ENCODE peak calls at places on chromosomes 6 and 20, in seven cellular contexts. M is IMR-90, J is body of pancreas, G is mucosa of descending colon, Q is lung, H is HCT116, N is NT2/D1. B is an unnamed sample.

GRCh38 chr6:45721665-45722064 is 294.0 kb downstream of the CLIC5 start:
- DNase-seq in M (no peak), J (no peak), G (no peak), Q (no peak), H (no peak), N (no peak), B (no peak)

GRCh38 chr6:37904590-37904989 is 85.1 kb downstream of the ZFAND3 start:
- DNase-seq in M (no peak), J (no peak), G (no peak), Q (no peak), H (no peak), N (no peak), B (no peak)

GRCh38 chr20:58518896-58519593 is 3.8 kb upstream of the APCDD1L start:
- DNase-seq in M (no peak), J (no peak), G (no peak), Q (no peak), H (no peak), N (no peak), B (no peak)

GRCh38 chr20:54110041-54110440 is 39.6 kb upstream of the BCAS1 start:
- DNase-seq in M (no peak), J (no peak), G (no peak), Q (no peak), H (no peak), N (no peak), B (no peak)

GRCh38 chr20:59723607-59724456 is 119.5 kb downstream of the PHACTR3 start:
- DNase-seq in M (no peak), J (no peak), G (no peak), Q (no peak), H (no peak), N (no peak), B (no peak)

GRCh38 chr6:158619922-158620801 is 24.4 kb downstream of the DYNLT1 start:
- DNase-seq in M (no peak), J (no peak), G (no peak), Q (no peak), H (no peak), N (no peak), B (no peak)

GRCh38 chr6:89818977-89819335 is 638 bp downstream of the MDN1 start:
- DNase-seq in M (peak; percentile 30), J (peak; percentile 22), G (no peak), Q (peak; percentile 34), H (no peak), N (no peak), B (peak; percentile 31)

GRCh38 chr6:130969807-130970491 is 93.1 kb downstream of the EPB41L2 start:
- DNase-seq in M (peak; percentile 67), J (peak; percentile 14), G (no peak), Q (no peak), H (no peak), N (no peak), B (no peak)

GRCh38 chr6:75676377-75676776 is 72.7 kb upstream of the MYO6 start:
- DNase-seq in M (no peak), J (no peak), G (no peak), Q (no peak), H (no peak), N (no peak), B (no peak)

GRCh38 chr6:3140201-3140600 is 17.1 kb downstream of the TUBB2A start:
- DNase-seq in M (no peak), J (no peak), G (no peak), Q (no peak), H (no peak), N (no peak), B (no peak)

GRCh38 chr20:5688431-5688972 is 61.7 kb upstream of the SHLD1 start:
- DNase-seq in M (no peak), J (no peak), G (peak; percentile 28), Q (peak; percentile 51), H (no peak), N (no peak), B (no peak)

GRCh38 chr6:147999001-147999540 is 343.6 kb upstream of the SASH1 start:
- DNase-seq in M (no peak), J (no peak), G (no peak), Q (no peak), H (no peak), N (no peak), B (no peak)

GRCh38 chr6:6758915-6759654 is 170.6 kb downstream of the LY86 start:
- DNase-seq in M (peak; percentile 61), J (peak; percentile 79), G (peak; percentile 61), Q (peak; percentile 68), H (peak; percentile 32), N (peak; percentile 60), B (peak; percentile 69)

GRCh38 chr6:151322570-151322969 is 68.8 kb downstream of the ZBTB2 start:
- DNase-seq in M (no peak), J (no peak), G (no peak), Q (no peak), H (no peak), N (no peak), B (no peak)

GRCh38 chr20:9218412-9219001 is 149.6 kb downstream of the PLCB4 start:
- DNase-seq in M (peak; percentile 69), J (no peak), G (no peak), Q (no peak), H (no peak), N (no peak), B (no peak)

GRCh38 chr6:106110167-106110826 is 24.2 kb downstream of the PRDM1 start:
- DNase-seq in M (no peak), J (no peak), G (peak; percentile 70), Q (no peak), H (no peak), N (no peak), B (no peak)

GRCh38 chr6:143594647-143595046 is 83.1 kb upstream of the PHACTR2 start:
- DNase-seq in M (peak; percentile 85), J (peak; percentile 17), G (no peak), Q (no peak), H (no peak), N (no peak), B (no peak)

GRCh38 chr6:64437996-64438395 is 802.4 kb downstream of the PHF3 start:
- DNase-seq in M (no peak), J (no peak), G (no peak), Q (no peak), H (no peak), N (no peak), B (no peak)

GRCh38 chr6:42188406-42188805 is 6.3 kb downstream of the GUCA1B start:
- DNase-seq in M (no peak), J (no peak), G (no peak), Q (no peak), H (no peak), N (no peak), B (no peak)

GRCh38 chr6:151885234-151885633 is 77.8 kb downstream of the ESR1 start:
- DNase-seq in M (no peak), J (no peak), G (no peak), Q (no peak), H (no peak), N (no peak), B (no peak)

GRCh38 chr20:44765647-44766367 is 20.1 kb downstream of the KCNK15 start:
- DNase-seq in M (no peak), J (no peak), G (no peak), Q (no peak), H (peak; percentile 10), N (no peak), B (no peak)

DNA sequence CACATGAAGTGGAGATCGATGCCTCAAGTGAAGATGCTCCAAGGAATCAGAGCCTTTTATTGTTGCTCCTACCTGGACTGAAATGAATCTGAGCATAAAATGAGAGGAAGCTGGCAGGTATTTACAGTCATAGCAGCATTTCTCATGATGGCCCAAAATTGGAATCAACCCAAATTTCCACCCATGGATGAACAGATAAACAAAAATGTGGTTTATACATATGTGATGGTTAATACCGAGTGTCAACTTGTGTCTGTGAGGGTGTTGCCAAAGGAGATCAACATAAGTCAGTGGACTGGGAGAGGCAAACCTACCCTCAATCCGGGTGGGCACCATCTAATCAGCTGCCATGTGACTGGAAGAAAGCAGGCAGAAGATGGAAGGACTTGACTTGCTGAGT is 178.2 kb downstream of the PTPRT start:
- DNase-seq in M (no peak), J (no peak), G (no peak), Q (no peak), H (no peak), N (no peak), B (no peak)
- H3K4me1 ChIP-seq in M (no peaks in the 10 kb centered on the region), J (peaks cover 11% of the 10 kb centered on the region), G (no peaks in the 10 kb centered on the region), Q (no peaks in the 10 kb centered on the region), H (no peaks in the 10 kb centered on the region), N (peaks cover 3% of the 10 kb centered on the region), B (no peaks in the 10 kb centered on the region)

GRCh38 chr6:29624520-29624961 is 8.4 kb downstream of the GABBR1 start:
- DNase-seq in M (no peak), J (no peak), G (no peak), Q (no peak), H (no peak), N (no peak), B (no peak)

GRCh38 chr6:29626948-29627761 is 5.8 kb downstream of the GABBR1 start:
- DNase-seq in M (no peak), J (no peak), G (no peak), Q (no peak), H (no peak), N (no peak), B (no peak)

GRCh38 chr6:29628419-29629281 is 4.3 kb downstream of the GABBR1 start:
- DNase-seq in M (peak; percentile 73), J (peak; percentile 79), G (peak; percentile 79), Q (peak; percentile 59), H (no peak), N (peak; percentile 75), B (peak; percentile 90)

GRCh38 chr6:29627762-29628418 is 5.1 kb downstream of the GABBR1 start:
- DNase-seq in M (peak; percentile 86), J (peak; percentile 49), G (peak; percentile 65), Q (peak; percentile 53), H (no peak), N (peak; percentile 68), B (peak; percentile 96)

GRCh38 chr6:29625337-29625930 is 7.5 kb downstream of the GABBR1 start:
- DNase-seq in M (no peak), J (no peak), G (no peak), Q (no peak), H (no peak), N (no peak), B (no peak)
- H3K4me1 ChIP-seq in M (peaks cover 7% of the 10 kb centered on the region), J (peaks cover 19% of the 10 kb centered on the region), G (peaks cover 9% of the 10 kb centered on the region), Q (peaks cover 7% of the 10 kb centered on the region), H (no peaks in the 10 kb centered on the region), N (peaks cover 11% of the 10 kb centered on the region), B (no peaks in the 10 kb centered on the region)

GRCh38 chr6:68134796-68135195 is 500.3 kb upstream of the ADGRB3 start:
- DNase-seq in M (no peak), J (no peak), G (no peak), Q (no peak), H (no peak), N (no peak), B (no peak)
- H3K4me1 ChIP-seq in M (no peaks in the 10 kb centered on the region), J (no peaks in the 10 kb centered on the region), G (no peaks in the 10 kb centered on the region), Q (no peaks in the 10 kb centered on the region), H (no peaks in the 10 kb centered on the region), N (no peaks in the 10 kb centered on the region), B (no peaks in the 10 kb centered on the region)

DNA sequence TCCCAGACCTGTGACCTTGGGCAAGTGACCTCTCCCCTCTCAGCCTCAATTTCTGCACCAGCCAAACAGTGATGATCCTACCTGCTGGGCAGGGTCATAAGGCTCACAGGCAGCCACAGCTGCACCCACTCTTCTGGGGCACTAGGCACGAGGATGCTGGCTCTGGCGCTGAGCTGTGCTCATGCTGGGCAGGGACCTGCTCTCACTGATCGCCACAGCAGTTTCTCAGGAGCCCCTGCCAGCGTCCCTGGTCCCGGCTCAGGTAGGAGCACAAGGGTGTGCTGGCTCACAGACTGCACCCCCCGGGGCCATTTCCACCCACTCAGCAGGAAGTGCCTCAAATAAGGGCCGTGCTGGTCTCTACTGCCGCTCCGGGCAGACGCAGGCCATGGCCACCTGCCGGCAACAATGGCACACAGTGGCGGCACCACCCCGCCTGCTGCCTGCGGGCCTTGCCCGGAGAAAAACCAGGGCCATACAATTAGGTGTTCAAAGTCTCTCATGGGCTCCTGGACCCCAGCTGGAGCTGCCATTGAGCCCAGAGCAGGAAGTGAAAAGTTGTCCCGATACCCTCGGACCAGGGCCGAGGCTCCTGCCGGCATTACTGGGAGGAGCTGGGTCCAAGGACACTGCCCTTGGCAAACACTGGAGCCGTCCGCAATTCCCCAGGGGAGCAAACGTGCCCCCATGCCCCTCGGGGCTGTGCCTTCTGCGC is 4.6 kb upstream of the CABLES2 start:
- DNase-seq in M (no peak), J (no peak), G (peak; percentile 73), Q (no peak), H (no peak), N (no peak), B (no peak)
- H3K4me1 ChIP-seq in M (peaks cover 2% of the 10 kb centered on the region), J (peaks cover 31% of the 10 kb centered on the region), G (peaks cover 45% of the 10 kb centered on the region), Q (peaks cover 5% of the 10 kb centered on the region), H (peaks cover 21% of the 10 kb centered on the region), N (peaks cover 29% of the 10 kb centered on the region), B (peaks cover 6% of the 10 kb centered on the region)

B was measured in HAP-1.